ENCODE peak calls at places on chromosomes 1 and 21, in eight cellular contexts. One of them, this sample, is unnamed.

GRCh38 chr1:201085902-201086735 is 26.1 kb downstream of the CACNA1S start:
- DNase-seq in foreskin fibroblast: peak; percentile 30
- DNase-seq in PC-3: peak; percentile 97
- DNase-seq in left lung: no peak
- DNase-seq in tibial artery: peak; percentile 52
- DNase-seq in right cardiac atrium: peak; percentile 83
- DNase-seq in cardiac fibroblast: peak; percentile 52
- DNase-seq in A549: peak; percentile 93
- DNase-seq in this sample: peak; percentile 64

GRCh38 chr1:109783436-109783835 is 19.7 kb upstream of the EPS8L3 start:
- DNase-seq in PC-3: peak; percentile 90
- DNase-seq in A549: peak; percentile 71
- DNase-seq in cardiac fibroblast: peak; percentile 84
- DNase-seq in foreskin fibroblast: peak; percentile 77
- DNase-seq in right cardiac atrium: peak; percentile 79
- DNase-seq in tibial artery: no peak
- DNase-seq in left lung: no peak
- DNase-seq in this sample: peak; percentile 86

GRCh38 chr21:35925497-35925896 is 134.8 kb downstream of the SETD4 start:
- DNase-seq in right cardiac atrium: peak; percentile 55
- DNase-seq in PC-3: peak; percentile 34
- DNase-seq in foreskin fibroblast: no peak
- DNase-seq in left lung: no peak
- DNase-seq in A549: no peak
- DNase-seq in cardiac fibroblast: peak; percentile 37
- DNase-seq in tibial artery: no peak
- DNase-seq in this sample: peak; percentile 53

GRCh38 chr1:186481303-186481888 is 20.5 kb upstream of the PDC start:
- DNase-seq in PC-3: no peak
- DNase-seq in right cardiac atrium: no peak
- DNase-seq in tibial artery: no peak
- DNase-seq in A549: no peak
- DNase-seq in foreskin fibroblast: no peak
- DNase-seq in left lung: no peak
- DNase-seq in cardiac fibroblast: no peak
- DNase-seq in this sample: no peak

GRCh38 chr1:36258960-36259344 is 34.7 kb downstream of the THRAP3 start:
- DNase-seq in PC-3: no peak
- DNase-seq in tibial artery: no peak
- DNase-seq in cardiac fibroblast: no peak
- DNase-seq in right cardiac atrium: no peak
- DNase-seq in foreskin fibroblast: no peak
- DNase-seq in left lung: no peak
- DNase-seq in A549: no peak
- DNase-seq in this sample: no peak

GRCh38 chr1:19648239-19648638 is 4.1 kb downstream of the NBL1 start:
- DNase-seq in foreskin fibroblast: no peak
- DNase-seq in tibial artery: no peak
- DNase-seq in cardiac fibroblast: no peak
- DNase-seq in left lung: no peak
- DNase-seq in A549: no peak
- DNase-seq in right cardiac atrium: peak; percentile 55
- DNase-seq in PC-3: no peak
- DNase-seq in this sample: no peak

GRCh38 chr1:182985876-182986275 is 32.9 kb upstream of the SHCBP1L start:
- DNase-seq in left lung: no peak
- DNase-seq in cardiac fibroblast: no peak
- DNase-seq in A549: no peak
- DNase-seq in tibial artery: no peak
- DNase-seq in right cardiac atrium: no peak
- DNase-seq in foreskin fibroblast: no peak
- DNase-seq in PC-3: no peak
- DNase-seq in this sample: no peak

GRCh38 chr1:205916541-205916940 is 26.7 kb downstream of the SLC26A9 start:
- DNase-seq in PC-3: no peak
- DNase-seq in foreskin fibroblast: peak; percentile 15
- DNase-seq in left lung: no peak
- DNase-seq in A549: no peak
- DNase-seq in cardiac fibroblast: peak; percentile 56
- DNase-seq in tibial artery: no peak
- DNase-seq in right cardiac atrium: no peak
- DNase-seq in this sample: no peak

GRCh38 chr1:241356519-241357365 is at the start of gene RGS7:
- DNase-seq in right cardiac atrium: peak; percentile 62
- DNase-seq in tibial artery: no peak
- DNase-seq in A549: peak; percentile 36
- DNase-seq in PC-3: no peak
- DNase-seq in cardiac fibroblast: peak; percentile 59
- DNase-seq in foreskin fibroblast: peak; percentile 70
- DNase-seq in left lung: peak; percentile 80
- DNase-seq in this sample: peak; percentile 45

GRCh38 chr1:196608401-196609113 is at the start of gene KCNT2:
- DNase-seq in right cardiac atrium: peak; percentile 93
- DNase-seq in tibial artery: peak; percentile 70
- DNase-seq in A549: peak; percentile 21
- DNase-seq in PC-3: no peak
- DNase-seq in foreskin fibroblast: peak; percentile 11
- DNase-seq in left lung: peak; percentile 78
- DNase-seq in cardiac fibroblast: peak; percentile 29
- DNase-seq in this sample: peak; percentile 86

GRCh38 chr1:199116488-199116887 is 477.6 kb downstream of the PTPRC start:
- DNase-seq in PC-3: no peak
- DNase-seq in A549: no peak
- DNase-seq in left lung: no peak
- DNase-seq in tibial artery: no peak
- DNase-seq in foreskin fibroblast: no peak
- DNase-seq in right cardiac atrium: no peak
- DNase-seq in cardiac fibroblast: no peak
- DNase-seq in this sample: no peak

GRCh38 chr1:186536272-186536905 is 75.5 kb upstream of the PDC start:
- DNase-seq in foreskin fibroblast: peak; percentile 41
- DNase-seq in left lung: no peak
- DNase-seq in cardiac fibroblast: peak; percentile 57
- DNase-seq in right cardiac atrium: no peak
- DNase-seq in PC-3: no peak
- DNase-seq in A549: no peak
- DNase-seq in tibial artery: no peak
- DNase-seq in this sample: no peak

GRCh38 chr1:230120949-230121381 is 53.9 kb downstream of the GALNT2 start:
- DNase-seq in left lung: no peak
- DNase-seq in tibial artery: no peak
- DNase-seq in A549: peak; percentile 60
- DNase-seq in right cardiac atrium: no peak
- DNase-seq in cardiac fibroblast: peak; percentile 46
- DNase-seq in PC-3: peak; percentile 74
- DNase-seq in foreskin fibroblast: no peak
- DNase-seq in this sample: no peak

GRCh38 chr21:45192332-45192731 is 95.4 kb downstream of the POFUT2 start:
- DNase-seq in foreskin fibroblast: no peak
- DNase-seq in A549: no peak
- DNase-seq in right cardiac atrium: no peak
- DNase-seq in tibial artery: no peak
- DNase-seq in cardiac fibroblast: no peak
- DNase-seq in left lung: no peak
- DNase-seq in PC-3: no peak
- DNase-seq in this sample: no peak

GRCh38 chr21:44265734-44266270 is 4.1 kb upstream of the DNMT3L start:
- DNase-seq in right cardiac atrium: peak; percentile 30
- DNase-seq in cardiac fibroblast: no peak
- DNase-seq in A549: no peak
- DNase-seq in tibial artery: no peak
- DNase-seq in PC-3: no peak
- DNase-seq in foreskin fibroblast: no peak
- DNase-seq in left lung: peak; percentile 67
- DNase-seq in this sample: no peak

GRCh38 chr1:24288479-24288878 is 30.7 kb upstream of the GRHL3 start:
- DNase-seq in PC-3: no peak
- DNase-seq in foreskin fibroblast: no peak
- DNase-seq in right cardiac atrium: no peak
- DNase-seq in cardiac fibroblast: no peak
- DNase-seq in tibial artery: no peak
- DNase-seq in left lung: no peak
- DNase-seq in A549: no peak
- DNase-seq in this sample: no peak

GRCh38 chr1:39205781-39206464 is 1.4 kb downstream of the MACF1 start:
- DNase-seq in left lung: no peak
- DNase-seq in foreskin fibroblast: no peak
- DNase-seq in cardiac fibroblast: no peak
- DNase-seq in A549: no peak
- DNase-seq in tibial artery: no peak
- DNase-seq in right cardiac atrium: no peak
- DNase-seq in PC-3: no peak
- DNase-seq in this sample: no peak
- H3K4me3 ChIP-seq in left lung: peak overlapping the region; percentile 18
- H3K4me3 ChIP-seq in foreskin fibroblast: peak overlapping the region; percentile 59
- H3K4me3 ChIP-seq in cardiac fibroblast: peak overlapping the region; percentile 47
- H3K4me3 ChIP-seq in A549: peak overlapping the region; percentile 35
- H3K4me3 ChIP-seq in tibial artery: peak overlapping the region; percentile 54
- H3K4me3 ChIP-seq in right cardiac atrium: peak overlapping the region; percentile 80
- H3K4me3 ChIP-seq in PC-3: no peak overlapping the region
- H3K4me3 ChIP-seq in this sample: peak overlapping the region; percentile 62

DNA sequence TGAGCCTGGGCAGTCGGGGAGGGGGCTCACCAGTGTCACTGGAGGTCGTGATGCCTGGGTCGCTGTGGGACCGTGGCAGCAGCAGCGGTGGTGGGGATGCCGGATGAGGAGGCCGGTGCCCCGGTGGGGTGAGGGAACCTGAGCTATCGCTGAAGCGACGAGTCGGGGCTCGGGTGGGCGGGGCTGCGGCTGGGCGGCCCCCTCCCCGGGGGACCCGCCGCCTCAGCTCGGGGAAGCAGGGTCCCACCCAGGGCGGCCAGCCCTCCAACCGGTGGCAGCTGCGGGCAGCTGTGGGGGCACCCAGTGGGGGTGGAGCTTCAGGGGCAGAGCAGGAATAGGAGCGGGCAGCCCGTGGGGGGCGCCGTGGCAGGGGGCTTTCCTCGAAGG is 5.0 kb downstream of the ENTREP3 start:
- DNase-seq in A549: no peak
- DNase-seq in foreskin fibroblast: no peak
- DNase-seq in right cardiac atrium: peak; percentile 58
- DNase-seq in cardiac fibroblast: no peak
- DNase-seq in tibial artery: no peak
- DNase-seq in left lung: no peak
- DNase-seq in PC-3: no peak
- DNase-seq in this sample: no peak
- H3K4me3 ChIP-seq in A549: no peak overlapping the region
- H3K4me3 ChIP-seq in foreskin fibroblast: no peak overlapping the region
- H3K4me3 ChIP-seq in right cardiac atrium: no peak overlapping the region
- H3K4me3 ChIP-seq in cardiac fibroblast: no peak overlapping the region
- H3K4me3 ChIP-seq in tibial artery: peak overlapping the region; percentile 19
- H3K4me3 ChIP-seq in left lung: no peak overlapping the region
- H3K4me3 ChIP-seq in PC-3: no peak overlapping the region
- H3K4me3 ChIP-seq in this sample: no peak overlapping the region

DNA sequence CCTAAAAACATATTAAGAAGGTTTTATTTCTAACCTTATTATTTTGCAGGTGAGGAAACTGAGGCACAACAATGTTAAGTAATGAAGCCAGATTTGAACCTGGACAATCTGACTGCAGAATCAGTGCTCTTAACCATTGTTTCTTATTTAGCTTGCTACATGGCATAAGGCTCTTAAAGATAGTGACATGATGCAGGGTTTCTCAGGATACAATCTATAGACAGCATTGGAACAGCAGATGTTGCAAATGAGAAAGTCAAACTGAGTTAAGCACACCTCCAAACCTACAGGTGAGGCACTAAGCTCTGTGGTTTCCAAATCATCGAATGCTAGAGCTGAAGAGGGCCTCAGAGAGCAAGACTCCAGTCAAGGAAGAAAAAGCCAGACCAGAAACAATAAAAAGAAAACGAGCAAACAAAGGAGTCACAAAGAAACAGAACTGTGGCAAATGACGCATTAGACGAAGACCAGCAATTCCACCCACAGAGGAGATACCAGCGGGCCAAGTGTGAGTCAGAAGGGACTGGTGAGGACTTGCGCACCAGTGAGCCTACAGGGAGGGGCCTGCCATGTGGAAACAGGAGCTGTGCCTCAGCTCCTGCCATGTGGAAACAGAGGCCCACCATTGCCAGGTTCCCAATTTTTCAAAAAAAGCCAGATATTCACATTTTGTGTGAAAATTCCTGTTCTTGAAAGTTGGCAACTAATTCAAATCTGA is 14.4 kb downstream of the CD58 start:
- DNase-seq in left lung: peak; percentile 63
- DNase-seq in tibial artery: peak; percentile 73
- DNase-seq in A549: no peak
- DNase-seq in PC-3: peak; percentile 98
- DNase-seq in foreskin fibroblast: peak; percentile 59
- DNase-seq in right cardiac atrium: peak; percentile 90
- DNase-seq in cardiac fibroblast: peak; percentile 98
- DNase-seq in this sample: peak; percentile 86
- H3K4me3 ChIP-seq in left lung: no peak overlapping the region
- H3K4me3 ChIP-seq in tibial artery: no peak overlapping the region
- H3K4me3 ChIP-seq in A549: no peak overlapping the region
- H3K4me3 ChIP-seq in PC-3: no peak overlapping the region
- H3K4me3 ChIP-seq in foreskin fibroblast: no peak overlapping the region
- H3K4me3 ChIP-seq in right cardiac atrium: no peak overlapping the region
- H3K4me3 ChIP-seq in cardiac fibroblast: no peak overlapping the region
- H3K4me3 ChIP-seq in this sample: no peak overlapping the region

GRCh38 chr1:27436204-27437159 is 44.1 kb downstream of the GPR3 start:
- DNase-seq in left lung: no peak
- DNase-seq in foreskin fibroblast: peak; percentile 24
- DNase-seq in cardiac fibroblast: peak; percentile 80
- DNase-seq in tibial artery: peak; percentile 56
- DNase-seq in right cardiac atrium: no peak
- DNase-seq in A549: peak; percentile 34
- DNase-seq in PC-3: peak; percentile 75
- DNase-seq in this sample: no peak
- H3K4me3 ChIP-seq in left lung: no peak overlapping the region
- H3K4me3 ChIP-seq in foreskin fibroblast: no peak overlapping the region
- H3K4me3 ChIP-seq in cardiac fibroblast: no peak overlapping the region
- H3K4me3 ChIP-seq in tibial artery: peak overlapping the region; percentile 19
- H3K4me3 ChIP-seq in right cardiac atrium: no peak overlapping the region
- H3K4me3 ChIP-seq in A549: no peak overlapping the region
- H3K4me3 ChIP-seq in PC-3: peak overlapping the region; percentile 4
- H3K4me3 ChIP-seq in this sample: peak overlapping the region; percentile 48

GRCh38 chr21:28923439-28923975 is 69.2 kb downstream of the LTN1 start:
- DNase-seq in A549: no peak
- DNase-seq in tibial artery: no peak
- DNase-seq in right cardiac atrium: no peak
- DNase-seq in foreskin fibroblast: no peak
- DNase-seq in left lung: no peak
- DNase-seq in cardiac fibroblast: no peak
- DNase-seq in PC-3: no peak
- DNase-seq in this sample: no peak
- H3K4me3 ChIP-seq in A549: no peak overlapping the region
- H3K4me3 ChIP-seq in tibial artery: no peak overlapping the region
- H3K4me3 ChIP-seq in right cardiac atrium: no peak overlapping the region
- H3K4me3 ChIP-seq in foreskin fibroblast: no peak overlapping the region
- H3K4me3 ChIP-seq in left lung: no peak overlapping the region
- H3K4me3 ChIP-seq in cardiac fibroblast: no peak overlapping the region
- H3K4me3 ChIP-seq in PC-3: no peak overlapping the region
- H3K4me3 ChIP-seq in this sample: no peak overlapping the region

DNA sequence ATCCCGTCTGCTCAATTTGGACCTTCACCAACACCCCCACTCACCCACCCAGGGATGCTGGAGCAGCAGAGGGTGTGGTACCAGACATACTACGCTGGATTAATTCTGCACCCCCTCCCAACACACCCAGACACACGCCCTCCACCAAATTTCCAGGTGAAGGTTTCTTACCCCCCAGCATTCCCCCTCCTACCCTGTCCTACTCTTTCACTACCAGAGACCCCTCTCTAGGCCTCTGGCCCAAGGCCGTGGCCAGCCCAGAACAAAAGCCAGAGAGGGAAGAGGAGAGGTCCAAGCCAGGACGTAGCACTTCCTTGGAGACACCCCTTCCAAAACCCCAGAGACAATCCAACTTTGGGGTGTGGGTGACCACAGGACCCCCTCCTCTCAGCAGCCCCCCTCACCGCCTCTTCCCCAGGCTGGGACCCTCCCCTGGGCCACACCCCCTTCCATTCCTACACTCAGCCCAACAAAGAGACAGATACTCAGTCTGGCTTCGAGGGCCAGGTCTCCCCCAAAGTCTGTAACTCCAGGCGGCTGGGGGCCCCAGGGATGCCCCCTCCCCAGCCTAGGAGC is 1.6 kb downstream of the MEX3A start:
- DNase-seq in PC-3: no peak
- DNase-seq in right cardiac atrium: no peak
- DNase-seq in left lung: no peak
- DNase-seq in tibial artery: no peak
- DNase-seq in A549: no peak
- DNase-seq in foreskin fibroblast: no peak
- DNase-seq in cardiac fibroblast: no peak
- DNase-seq in this sample: no peak
- H3K4me3 ChIP-seq in PC-3: peak overlapping the region; percentile 78
- H3K4me3 ChIP-seq in right cardiac atrium: no peak overlapping the region
- H3K4me3 ChIP-seq in left lung: peak overlapping the region; percentile 19
- H3K4me3 ChIP-seq in tibial artery: no peak overlapping the region
- H3K4me3 ChIP-seq in A549: peak overlapping the region; percentile 83
- H3K4me3 ChIP-seq in foreskin fibroblast: peak overlapping the region; percentile 53
- H3K4me3 ChIP-seq in cardiac fibroblast: peak overlapping the region; percentile 79
- H3K4me3 ChIP-seq in this sample: no peak overlapping the region